ENCODE peak calls at places on chromosomes 13 and 19, in four cellular contexts. One of them, this sample, is unnamed.

GRCh38 chr13:109655206-109655600 is 131.2 kb downstream of the IRS2 start:
- DNase-seq in amniotic stem cell: no peak
- DNase-seq in smooth muscle cell of the brain vasculature: no peak
- DNase-seq in anterior cingulate cortex: no peak
- DNase-seq in this sample: no peak

GRCh38 chr13:49655906-49656305 is 27.6 kb downstream of the ARL11 start:
- DNase-seq in amniotic stem cell: no peak
- DNase-seq in anterior cingulate cortex: no peak
- DNase-seq in smooth muscle cell of the brain vasculature: no peak
- DNase-seq in this sample: no peak

GRCh38 chr19:35963514-35963913 is 27.3 kb downstream of the LRFN3 start:
- DNase-seq in smooth muscle cell of the brain vasculature: peak
- DNase-seq in amniotic stem cell: no peak
- DNase-seq in anterior cingulate cortex: no peak
- DNase-seq in this sample: peak

GRCh38 chr19:13100031-13100588 is 2.5 kb downstream of the LYL1 start:
- DNase-seq in anterior cingulate cortex: no peak
- DNase-seq in smooth muscle cell of the brain vasculature: no peak
- DNase-seq in amniotic stem cell: no peak
- DNase-seq in this sample: no peak

GRCh38 chr13:46633416-46633815 is 80.4 kb downstream of the LRCH1 start:
- DNase-seq in anterior cingulate cortex: no peak
- DNase-seq in smooth muscle cell of the brain vasculature: no peak
- DNase-seq in amniotic stem cell: no peak
- DNase-seq in this sample: peak

GRCh38 chr13:50531917-50532899 is 311.3 kb downstream of the DLEU7 start:
- DNase-seq in anterior cingulate cortex: no peak
- DNase-seq in smooth muscle cell of the brain vasculature: no peak
- DNase-seq in amniotic stem cell: no peak
- DNase-seq in this sample: no peak

GRCh38 chr13:24671367-24672117 is 8.7 kb upstream of the ATP12A start:
- DNase-seq in smooth muscle cell of the brain vasculature: peak
- DNase-seq in amniotic stem cell: peak
- DNase-seq in anterior cingulate cortex: no peak
- DNase-seq in this sample: peak

GRCh38 chr19:6753178-6754031 is 13.8 kb downstream of the SH2D3A start:
- DNase-seq in smooth muscle cell of the brain vasculature: no peak
- DNase-seq in anterior cingulate cortex: no peak
- DNase-seq in amniotic stem cell: no peak
- DNase-seq in this sample: no peak

GRCh38 chr13:113029487-113030258 is 60.7 kb downstream of the MCF2L start:
- DNase-seq in anterior cingulate cortex: no peak
- DNase-seq in amniotic stem cell: no peak
- DNase-seq in smooth muscle cell of the brain vasculature: no peak
- DNase-seq in this sample: no peak

GRCh38 chr13:100510208-100510997 is 78.2 kb downstream of the GGACT start:
- DNase-seq in smooth muscle cell of the brain vasculature: no peak
- DNase-seq in amniotic stem cell: no peak
- DNase-seq in anterior cingulate cortex: no peak
- DNase-seq in this sample: no peak

GRCh38 chr13:43831088-43831487 is 44.3 kb upstream of the ENOX1 start:
- DNase-seq in anterior cingulate cortex: no peak
- DNase-seq in amniotic stem cell: peak
- DNase-seq in smooth muscle cell of the brain vasculature: no peak
- DNase-seq in this sample: no peak

GRCh38 chr13:48580185-48580803 is 47.4 kb upstream of the RCBTB2 start:
- DNase-seq in smooth muscle cell of the brain vasculature: no peak
- DNase-seq in amniotic stem cell: peak
- DNase-seq in anterior cingulate cortex: no peak
- DNase-seq in this sample: peak

GRCh38 chr13:50831510-50831909 is 12.0 kb downstream of the DLEU7 start:
- DNase-seq in amniotic stem cell: no peak
- DNase-seq in smooth muscle cell of the brain vasculature: no peak
- DNase-seq in anterior cingulate cortex: no peak
- DNase-seq in this sample: no peak

GRCh38 chr19:11261902-11262839 is at the start of gene DOCK6:
- DNase-seq in amniotic stem cell: no peak
- DNase-seq in smooth muscle cell of the brain vasculature: no peak
- DNase-seq in anterior cingulate cortex: no peak
- DNase-seq in this sample: no peak

GRCh38 chr13:40966298-40966697 is 52.8 kb downstream of the ELF1 start:
- DNase-seq in smooth muscle cell of the brain vasculature: no peak
- DNase-seq in amniotic stem cell: no peak
- DNase-seq in anterior cingulate cortex: no peak
- DNase-seq in this sample: no peak

GRCh38 chr19:10510301-10510802 is 6.9 kb downstream of the S1PR5 start:
- DNase-seq in anterior cingulate cortex: no peak
- DNase-seq in amniotic stem cell: no peak
- DNase-seq in smooth muscle cell of the brain vasculature: no peak
- DNase-seq in this sample: no peak

GRCh38 chr13:96460571-96460970 is 370.7 kb downstream of the HS6ST3 start:
- DNase-seq in smooth muscle cell of the brain vasculature: no peak
- DNase-seq in amniotic stem cell: no peak
- DNase-seq in anterior cingulate cortex: no peak
- DNase-seq in this sample: no peak

GRCh38 chr19:40416918-40417713 is 3.9 kb upstream of the PRX start:
- DNase-seq in smooth muscle cell of the brain vasculature: no peak
- DNase-seq in anterior cingulate cortex: no peak
- DNase-seq in amniotic stem cell: no peak
- DNase-seq in this sample: no peak

This sample was measured in AG04450.